ENCODE peak calls at places on chromosomes 13 and 19, in eight cellular contexts. One of them, this sample, is unnamed.

GRCh38 chr13:40407567-40407966 is 258.9 kb downstream of the FOXO1 start:
- DNase-seq in activated gamma-delta T cell: no peak
- DNase-seq in left colon: no peak
- DNase-seq in nucleus accumbens: no peak
- DNase-seq in adipocyte: no peak
- DNase-seq in caudate nucleus: no peak
- DNase-seq in CD4-positive, alpha-beta T cell: no peak
- DNase-seq in omental fat pad: no peak
- DNase-seq in this sample: no peak

GRCh38 chr13:42279080-42279479 is 7.1 kb downstream of the AKAP11 start:
- DNase-seq in activated gamma-delta T cell: no peak
- DNase-seq in omental fat pad: no peak
- DNase-seq in nucleus accumbens: no peak
- DNase-seq in caudate nucleus: no peak
- DNase-seq in CD4-positive, alpha-beta T cell: no peak
- DNase-seq in left colon: no peak
- DNase-seq in adipocyte: no peak
- DNase-seq in this sample: no peak

GRCh38 chr13:48266967-48267639 is 34.1 kb downstream of the ITM2B start:
- DNase-seq in nucleus accumbens: no peak
- DNase-seq in caudate nucleus: no peak
- DNase-seq in omental fat pad: no peak
- DNase-seq in CD4-positive, alpha-beta T cell: no peak
- DNase-seq in left colon: no peak
- DNase-seq in activated gamma-delta T cell: no peak
- DNase-seq in adipocyte: no peak
- DNase-seq in this sample: no peak

GRCh38 chr13:98915563-98916348 is 62.1 kb downstream of the DOCK9 start:
- DNase-seq in left colon: no peak
- DNase-seq in omental fat pad: no peak
- DNase-seq in nucleus accumbens: no peak
- DNase-seq in CD4-positive, alpha-beta T cell: no peak
- DNase-seq in caudate nucleus: no peak
- DNase-seq in adipocyte: no peak
- DNase-seq in activated gamma-delta T cell: no peak
- DNase-seq in this sample: no peak

GRCh38 chr19:46715620-46716012 is 1.3 kb downstream of the PRKD2 start:
- DNase-seq in CD4-positive, alpha-beta T cell: no peak
- DNase-seq in omental fat pad: no peak
- DNase-seq in adipocyte: no peak
- DNase-seq in caudate nucleus: no peak
- DNase-seq in left colon: no peak
- DNase-seq in nucleus accumbens: no peak
- DNase-seq in activated gamma-delta T cell: no peak
- DNase-seq in this sample: no peak

GRCh38 chr19:39996218-39996810 is 546 bp upstream of the ZNF546 start:
- DNase-seq in CD4-positive, alpha-beta T cell: no peak
- DNase-seq in nucleus accumbens: no peak
- DNase-seq in omental fat pad: no peak
- DNase-seq in activated gamma-delta T cell: no peak
- DNase-seq in left colon: no peak
- DNase-seq in caudate nucleus: peak
- DNase-seq in adipocyte: peak
- DNase-seq in this sample: peak

GRCh38 chr19:17001603-17002183 is 24.9 kb downstream of the CPAMD8 start:
- DNase-seq in omental fat pad: no peak
- DNase-seq in caudate nucleus: no peak
- DNase-seq in adipocyte: no peak
- DNase-seq in CD4-positive, alpha-beta T cell: peak
- DNase-seq in nucleus accumbens: no peak
- DNase-seq in left colon: peak
- DNase-seq in activated gamma-delta T cell: peak
- DNase-seq in this sample: no peak

GRCh38 chr19:46766569-46767317 is 20.5 kb upstream of the STRN4 start:
- DNase-seq in left colon: no peak
- DNase-seq in caudate nucleus: no peak
- DNase-seq in adipocyte: no peak
- DNase-seq in activated gamma-delta T cell: no peak
- DNase-seq in nucleus accumbens: no peak
- DNase-seq in omental fat pad: no peak
- DNase-seq in CD4-positive, alpha-beta T cell: no peak
- DNase-seq in this sample: no peak

GRCh38 chr19:22595918-22596341 is 38.2 kb upstream of the ZNF492 start:
- DNase-seq in caudate nucleus: no peak
- DNase-seq in nucleus accumbens: no peak
- DNase-seq in CD4-positive, alpha-beta T cell: no peak
- DNase-seq in adipocyte: no peak
- DNase-seq in activated gamma-delta T cell: no peak
- DNase-seq in omental fat pad: peak
- DNase-seq in left colon: no peak
- DNase-seq in this sample: peak

GRCh38 chr13:74305876-74306275 is 171.7 kb upstream of the KLF12 start:
- DNase-seq in omental fat pad: no peak
- DNase-seq in CD4-positive, alpha-beta T cell: no peak
- DNase-seq in caudate nucleus: no peak
- DNase-seq in nucleus accumbens: no peak
- DNase-seq in adipocyte: peak
- DNase-seq in left colon: no peak
- DNase-seq in activated gamma-delta T cell: no peak
- DNase-seq in this sample: no peak